ENCODE peak calls at places on chromosomes 3 and 15, in six cellular contexts. N is Panc1; W is activated naive CD8-positive, alpha-beta T cell treated with anti-CD3 and anti-CD28 coated beads for 36 hours; Z is MV-4-11; P is NCI-H1092 treated with DMSO at 0.1 percent for 48 hours; U is M059J. Q is an unnamed sample.
A peak's percentile ranks its signal among the peaks of the same experiment; 100 is the strongest.

GRCh38 chr3:119194237-119195150 is 21.1 kb downstream of the UPK1B start:
- DNase-seq in N (no peak), W (no peak), Z (no peak), P (no peak), U (peak; percentile 20), Q (no peak)

GRCh38 chr3:193895409-193895808 is 240.5 kb upstream of the HES1 start:
- DNase-seq in N (no peak), W (no peak), Z (no peak), P (no peak), U (no peak), Q (no peak)

GRCh38 chr3:4828279-4829030 is 150.8 kb upstream of the BHLHE40 start:
- DNase-seq in N (no peak), W (no peak), Z (peak; percentile 22), P (no peak), U (peak; percentile 24), Q (no peak)

GRCh38 chr3:155981669-155982068 is 111.2 kb downstream of the GMPS start:
- DNase-seq in N (no peak), W (no peak), Z (no peak), P (no peak), U (peak; percentile 38), Q (no peak)

GRCh38 chr15:57213783-57214366 is 162.4 kb upstream of the CGNL1 start:
- DNase-seq in N (peak; percentile 8), W (no peak), Z (peak; percentile 61), P (peak; percentile 57), U (peak; percentile 55), Q (peak; percentile 53)

GRCh38 chr3:113054552-113054951 is 63.8 kb downstream of the GTPBP8 start:
- DNase-seq in N (no peak), W (no peak), Z (peak; percentile 75), P (no peak), U (no peak), Q (no peak)

GRCh38 chr3:15309662-15310335 is 22.6 kb downstream of the SH3BP5 start:
- DNase-seq in N (no peak), W (no peak), Z (no peak), P (no peak), U (peak; percentile 64), Q (no peak)

GRCh38 chr3:151553873-151554272 is 93.0 kb upstream of the IGSF10 start:
- DNase-seq in N (no peak), W (no peak), Z (peak; percentile 89), P (no peak), U (no peak), Q (peak; percentile 32)

GRCh38 chr3:123287051-123287961 is 85.6 kb downstream of the SEC22A start:
- DNase-seq in N (no peak), W (no peak), Z (no peak), P (no peak), U (no peak), Q (no peak)

GRCh38 chr3:121269389-121269788 is 276.4 kb downstream of the POLQ start:
- DNase-seq in N (no peak), W (no peak), Z (peak; percentile 27), P (no peak), U (no peak), Q (peak; percentile 3)

GRCh38 chr3:158152186-158152585 is 42.3 kb downstream of the RSRC1 start:
- DNase-seq in N (peak; percentile 32), W (no peak), Z (no peak), P (no peak), U (peak; percentile 70), Q (no peak)

GRCh38 chr3:124094496-124094895 is 102.6 kb upstream of the ROPN1 start:
- DNase-seq in N (no peak), W (no peak), Z (no peak), P (no peak), U (no peak), Q (no peak)